ENCODE peak calls at places on chromosomes 3 and 15, in seven cellular contexts. One of them, this sample, is unnamed. For H3K36me3 and H3K27me3, the result is how much of the 10 kb centered on the place peaks cover.

GRCh38 chr15:59218099-59218498 is 11.5 kb downstream of the LDHAL6B start:
- DNase-seq in breast epithelium: no peak
- DNase-seq in ovary: no peak
- DNase-seq in hepatocyte: no peak
- DNase-seq in testis: no peak
- DNase-seq in BJ: no peak
- DNase-seq in WERI-Rb-1: no peak
- DNase-seq in this sample: no peak

GRCh38 chr15:51585953-51586352 is 36.6 kb downstream of the DMXL2 start:
- DNase-seq in WERI-Rb-1: no peak
- DNase-seq in ovary: no peak
- DNase-seq in testis: no peak
- DNase-seq in breast epithelium: no peak
- DNase-seq in hepatocyte: no peak
- DNase-seq in BJ: no peak
- DNase-seq in this sample: no peak

GRCh38 chr3:183984749-183985729 is 32.6 kb downstream of the ABCC5 start:
- DNase-seq in ovary: no peak
- DNase-seq in testis: no peak
- DNase-seq in hepatocyte: no peak
- DNase-seq in breast epithelium: no peak
- DNase-seq in BJ: no peak
- DNase-seq in WERI-Rb-1: no peak
- DNase-seq in this sample: no peak

GRCh38 chr15:44177139-44177538 is 17.9 kb downstream of the FRMD5 start:
- DNase-seq in testis: no peak
- DNase-seq in ovary: no peak
- DNase-seq in breast epithelium: no peak
- DNase-seq in BJ: no peak
- DNase-seq in WERI-Rb-1: no peak
- DNase-seq in hepatocyte: no peak
- DNase-seq in this sample: no peak

GRCh38 chr15:42474857-42475256 is 16.1 kb downstream of the ZNF106 start:
- DNase-seq in testis: no peak
- DNase-seq in ovary: no peak
- DNase-seq in hepatocyte: no peak
- DNase-seq in breast epithelium: no peak
- DNase-seq in BJ: no peak
- DNase-seq in WERI-Rb-1: no peak
- DNase-seq in this sample: no peak

GRCh38 chr3:177051419-177051818 is 145.9 kb downstream of the TBL1XR1 start:
- DNase-seq in WERI-Rb-1: no peak
- DNase-seq in hepatocyte: no peak
- DNase-seq in testis: no peak
- DNase-seq in BJ: no peak
- DNase-seq in ovary: no peak
- DNase-seq in breast epithelium: no peak
- DNase-seq in this sample: peak

GRCh38 chr15:29774900-29775299 is 47.4 kb downstream of the TJP1 start:
- DNase-seq in WERI-Rb-1: no peak
- DNase-seq in ovary: no peak
- DNase-seq in hepatocyte: no peak
- DNase-seq in BJ: no peak
- DNase-seq in breast epithelium: no peak
- DNase-seq in testis: no peak
- DNase-seq in this sample: no peak

GRCh38 chr3:33848624-33849347 is 50.4 kb downstream of the PDCD6IP start:
- DNase-seq in hepatocyte: no peak
- DNase-seq in breast epithelium: no peak
- DNase-seq in testis: no peak
- DNase-seq in BJ: no peak
- DNase-seq in WERI-Rb-1: no peak
- DNase-seq in ovary: no peak
- DNase-seq in this sample: no peak

GRCh38 chr3:152350764-152351163 is 82.0 kb downstream of the MBNL1 start:
- DNase-seq in BJ: no peak
- DNase-seq in hepatocyte: no peak
- DNase-seq in ovary: no peak
- DNase-seq in testis: no peak
- DNase-seq in breast epithelium: no peak
- DNase-seq in WERI-Rb-1: no peak
- DNase-seq in this sample: no peak

DNA sequence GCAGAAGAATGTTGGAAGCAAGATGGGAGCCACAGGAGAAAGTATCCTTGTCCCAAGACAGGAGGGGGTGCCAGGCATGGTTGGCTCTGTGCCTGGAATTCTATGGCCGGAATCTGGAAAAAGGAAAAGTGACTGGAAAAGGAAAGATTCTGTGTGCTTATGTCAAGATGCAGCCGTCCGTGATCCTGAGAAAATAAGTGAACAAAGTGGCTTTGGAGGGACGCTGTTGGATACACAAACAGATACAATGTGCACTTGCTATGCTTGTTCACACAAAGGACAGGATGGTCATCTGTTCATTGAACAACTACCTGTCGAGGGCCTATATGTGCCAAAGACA is 28.4 kb upstream of the MUC20 start:
- DNase-seq in ovary: no peak
- DNase-seq in hepatocyte: no peak
- DNase-seq in testis: peak
- DNase-seq in BJ: no peak
- DNase-seq in breast epithelium: no peak
- DNase-seq in WERI-Rb-1: no peak
- DNase-seq in this sample: no peak
- H3K36me3 ChIP-seq in ovary: under half
- H3K36me3 ChIP-seq in hepatocyte: under half
- H3K36me3 ChIP-seq in testis: under half
- H3K36me3 ChIP-seq in BJ: under half
- H3K36me3 ChIP-seq in breast epithelium: under half
- H3K36me3 ChIP-seq in WERI-Rb-1: under half
- H3K36me3 ChIP-seq in this sample: under half

GRCh38 chr3:126155280-126155640 is 25.1 kb downstream of the ALDH1L1 start:
- DNase-seq in BJ: no peak
- DNase-seq in ovary: no peak
- DNase-seq in testis: no peak
- DNase-seq in hepatocyte: no peak
- DNase-seq in WERI-Rb-1: no peak
- DNase-seq in breast epithelium: no peak
- DNase-seq in this sample: no peak

GRCh38 chr3:126152931-126153694 is 27.3 kb downstream of the ALDH1L1 start:
- DNase-seq in testis: no peak
- DNase-seq in WERI-Rb-1: no peak
- DNase-seq in ovary: no peak
- DNase-seq in BJ: no peak
- DNase-seq in breast epithelium: no peak
- DNase-seq in hepatocyte: peak
- DNase-seq in this sample: no peak

GRCh38 chr3:126153695-126154360 is 26.6 kb downstream of the ALDH1L1 start:
- DNase-seq in testis: no peak
- DNase-seq in breast epithelium: no peak
- DNase-seq in ovary: no peak
- DNase-seq in WERI-Rb-1: no peak
- DNase-seq in hepatocyte: peak
- DNase-seq in BJ: no peak
- DNase-seq in this sample: no peak

GRCh38 chr3:126155819-126156218 is 24.6 kb downstream of the ALDH1L1 start:
- DNase-seq in WERI-Rb-1: no peak
- DNase-seq in testis: no peak
- DNase-seq in BJ: no peak
- DNase-seq in breast epithelium: peak
- DNase-seq in hepatocyte: no peak
- DNase-seq in ovary: no peak
- DNase-seq in this sample: no peak

GRCh38 chr3:126154391-126155279 is 25.8 kb downstream of the ALDH1L1 start:
- DNase-seq in ovary: no peak
- DNase-seq in hepatocyte: peak
- DNase-seq in WERI-Rb-1: no peak
- DNase-seq in breast epithelium: peak
- DNase-seq in BJ: no peak
- DNase-seq in testis: no peak
- DNase-seq in this sample: no peak
- TF ChIP-seq CTCF in ovary: no peak
- TF ChIP-seq CTCF in hepatocyte: no peak
- TF ChIP-seq CTCF in WERI-Rb-1: no peak
- TF ChIP-seq CTCF in breast epithelium: no peak
- TF ChIP-seq CTCF in BJ: no peak
- TF ChIP-seq CTCF in testis: no peak
- TF ChIP-seq CTCF in this sample: no peak

GRCh38 chr3:14837188-14837587 is 18.4 kb downstream of the FGD5 start:
- DNase-seq in testis: no peak
- DNase-seq in WERI-Rb-1: no peak
- DNase-seq in breast epithelium: no peak
- DNase-seq in ovary: no peak
- DNase-seq in hepatocyte: no peak
- DNase-seq in BJ: no peak
- DNase-seq in this sample: no peak

GRCh38 chr3:14841836-14842235 is 23.1 kb downstream of the FGD5 start:
- DNase-seq in testis: peak
- DNase-seq in ovary: no peak
- DNase-seq in breast epithelium: no peak
- DNase-seq in hepatocyte: no peak
- DNase-seq in WERI-Rb-1: no peak
- DNase-seq in BJ: no peak
- DNase-seq in this sample: no peak

GRCh38 chr3:14842277-14842676 is 23.5 kb downstream of the FGD5 start:
- DNase-seq in WERI-Rb-1: no peak
- DNase-seq in testis: no peak
- DNase-seq in ovary: no peak
- DNase-seq in breast epithelium: no peak
- DNase-seq in hepatocyte: no peak
- DNase-seq in BJ: no peak
- DNase-seq in this sample: no peak

GRCh38 chr3:14837864-14838263 is 19.1 kb downstream of the FGD5 start:
- DNase-seq in hepatocyte: peak
- DNase-seq in BJ: no peak
- DNase-seq in testis: no peak
- DNase-seq in WERI-Rb-1: no peak
- DNase-seq in ovary: no peak
- DNase-seq in breast epithelium: no peak
- DNase-seq in this sample: no peak

DNA sequence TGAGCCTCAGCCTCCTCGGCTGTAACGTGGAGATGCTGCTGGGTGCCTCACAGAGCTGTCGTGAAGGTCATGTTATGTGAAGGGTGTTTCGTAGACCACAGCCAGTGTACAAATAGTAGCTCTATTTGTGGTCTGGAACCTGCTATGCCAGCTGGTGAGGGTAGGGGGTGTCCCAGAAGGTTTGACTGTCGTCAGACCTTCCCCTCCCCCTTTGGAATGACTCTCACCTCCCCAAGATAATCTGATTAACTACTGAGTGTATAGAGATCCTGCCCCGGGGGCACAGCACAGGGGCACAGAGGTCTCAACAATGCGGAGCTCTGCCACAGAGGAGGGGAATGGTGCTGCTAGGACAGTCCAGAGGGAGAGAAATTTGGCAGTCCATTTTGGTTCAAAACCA is 20.5 kb downstream of the FGD5 start:
- DNase-seq in BJ: no peak
- DNase-seq in testis: no peak
- DNase-seq in ovary: no peak
- DNase-seq in WERI-Rb-1: peak
- DNase-seq in breast epithelium: no peak
- DNase-seq in hepatocyte: no peak
- DNase-seq in this sample: peak
- H3K27me3 ChIP-seq in BJ: under half
- H3K27me3 ChIP-seq in testis: under half
- H3K27me3 ChIP-seq in ovary: under half
- H3K27me3 ChIP-seq in WERI-Rb-1: under half
- H3K27me3 ChIP-seq in breast epithelium: under half
- H3K27me3 ChIP-seq in hepatocyte: under half
- H3K27me3 ChIP-seq in this sample: under half

GRCh38 chr3:159922861-159923312 is 65.7 kb upstream of the IL12A start:
- DNase-seq in ovary: no peak
- DNase-seq in breast epithelium: no peak
- DNase-seq in testis: no peak
- DNase-seq in WERI-Rb-1: no peak
- DNase-seq in BJ: no peak
- DNase-seq in hepatocyte: no peak
- DNase-seq in this sample: no peak
- H3K36me3 ChIP-seq in ovary: under half
- H3K36me3 ChIP-seq in breast epithelium: under half
- H3K36me3 ChIP-seq in testis: under half
- H3K36me3 ChIP-seq in WERI-Rb-1: under half
- H3K36me3 ChIP-seq in BJ: under half
- H3K36me3 ChIP-seq in hepatocyte: under half
- H3K36me3 ChIP-seq in this sample: under half

GRCh38 chr15:57580866-57581265 is 10.8 kb upstream of the MYZAP start:
- DNase-seq in breast epithelium: no peak
- DNase-seq in ovary: no peak
- DNase-seq in BJ: no peak
- DNase-seq in WERI-Rb-1: peak
- DNase-seq in hepatocyte: peak
- DNase-seq in testis: no peak
- DNase-seq in this sample: no peak
- TF ChIP-seq CTCF in breast epithelium: no peak
- TF ChIP-seq CTCF in ovary: no peak
- TF ChIP-seq CTCF in BJ: no peak
- TF ChIP-seq CTCF in WERI-Rb-1: peak
- TF ChIP-seq CTCF in hepatocyte: peak
- TF ChIP-seq CTCF in testis: no peak
- TF ChIP-seq CTCF in this sample: no peak